ENCODE peak calls at places on chromosomes 7 and 10, in nine cellular contexts. W is activated T-helper 1 cell treated with anti-CD3 and anti-CD28 coated beads, Interleukin-12 subunit alpha, Interleukin-12 subunit beta, Interleukin-2, Interleukin-4 antibody, amounts not matched to agents 30 ng/mL and 10 ng/mL and 1 ng/mL, durations not matched to agents 14 hours and 24 hours and 36 hours; P is T-helper 1 cell; J is AG08395; H is midbrain; F is H54; R is neural progenitor cell; L is AG04449; A is cardiac fibroblast. I is an unnamed sample.

GRCh38 chr7:128352138-128352537 is 8.4 kb upstream of the RBM28 start:
- DNase-seq in P (no peak), F (no peak), W (no peak), A (peak), L (no peak), R (peak), H (peak), J (no peak), I (peak)

GRCh38 chr10:19546224-19546623 is 270.0 kb upstream of the PLXDC2 start:
- DNase-seq in W (no peak), L (no peak), J (no peak), P (no peak), R (no peak), A (no peak), F (no peak), H (no peak), I (no peak)

GRCh38 chr7:129824291-129825004 is 128.3 kb downstream of the UBE2H start:
- DNase-seq in H (no peak), F (no peak), J (no peak), W (no peak), L (no peak), A (no peak), R (no peak), P (no peak), I (no peak)

GRCh38 chr10:71467569-71468362 is 71.0 kb downstream of the CDH23 start:
- DNase-seq in W (no peak), L (no peak), F (no peak), P (no peak), R (no peak), J (no peak), A (no peak), H (no peak), I (no peak)

GRCh38 chr10:90746829-90747228 is 111.0 kb downstream of the HTR7 start:
- DNase-seq in L (no peak), J (no peak), R (no peak), F (no peak), A (no peak), H (no peak), W (no peak), P (no peak), I (no peak)

GRCh38 chr7:424961-425793 is 94.5 kb downstream of the PDGFA start:
- DNase-seq in R (no peak), J (peak), W (no peak), A (no peak), F (no peak), H (peak), L (no peak), P (no peak), I (no peak)

GRCh38 chr10:113240736-113241135 is 290.7 kb downstream of the TCF7L2 start:
- DNase-seq in A (no peak), J (no peak), P (no peak), L (no peak), F (no peak), R (no peak), W (no peak), H (no peak), I (no peak)

GRCh38 chr10:57288754-57289153 is 927.7 kb upstream of the ZWINT start:
- DNase-seq in A (no peak), L (no peak), P (no peak), J (no peak), F (no peak), R (no peak), H (no peak), W (no peak), I (no peak)

GRCh38 chr10:5413012-5413938 is 918 bp downstream of the NET1 start:
- DNase-seq in P (no peak), A (peak), W (no peak), H (peak), J (peak), L (no peak), R (peak), F (peak), I (peak)

GRCh38 chr7:73526892-73527821 is 5.1 kb upstream of the BAZ1B start:
- DNase-seq in J (no peak), W (no peak), H (no peak), L (no peak), F (no peak), P (no peak), A (no peak), R (peak), I (no peak)

GRCh38 chr10:84308481-84309304 is 19.7 kb upstream of the CCSER2 start:
- DNase-seq in L (peak), R (no peak), F (peak), H (peak), J (no peak), P (peak), W (peak), A (peak), I (peak)

GRCh38 chr7:1906988-1907745 is 237.1 kb downstream of the ELFN1 start:
- DNase-seq in P (no peak), R (no peak), W (no peak), L (no peak), A (no peak), J (no peak), F (no peak), H (no peak), I (no peak)

GRCh38 chr10:79185067-79185774 is 116.5 kb downstream of the ZMIZ1 start:
- DNase-seq in F (no peak), A (peak), J (no peak), L (no peak), W (no peak), H (no peak), R (peak), P (no peak), I (peak)

GRCh38 chr10:29600067-29600466 is 34.7 kb downstream of the SVIL start:
- DNase-seq in A (no peak), L (no peak), P (no peak), F (peak), R (no peak), H (no peak), J (no peak), W (no peak), I (no peak)

GRCh38 chr7:149050941-149051340 is 22.6 kb upstream of the PDIA4 start:
- DNase-seq in H (no peak), J (peak), P (no peak), A (no peak), L (no peak), R (no peak), W (no peak), F (no peak), I (no peak)

GRCh38 chr10:3542185-3542611 is 242.8 kb downstream of the KLF6 start:
- DNase-seq in A (peak), J (peak), F (peak), L (peak), P (no peak), W (no peak), H (no peak), R (no peak), I (peak)

GRCh38 chr10:125839176-125839575 is 15.8 kb downstream of the BCCIP start:
- DNase-seq in H (no peak), A (no peak), W (no peak), F (no peak), J (no peak), L (no peak), P (no peak), R (no peak), I (no peak)

GRCh38 chr10:80457554-80458262 is 3.6 kb downstream of the TSPAN14 start:
- DNase-seq in H (no peak), W (no peak), A (no peak), J (no peak), F (no peak), L (no peak), R (peak), P (no peak), I (no peak)

GRCh38 chr10:31602541-31603244 is 283.7 kb downstream of the ZEB1 start:
- DNase-seq in J (peak), L (no peak), R (peak), H (peak), F (no peak), W (no peak), A (peak), P (no peak), I (peak)

GRCh38 chr10:123146013-123146891 is 1.7 kb upstream of the HMX2 start:
- DNase-seq in A (no peak), R (peak), J (no peak), W (no peak), F (no peak), H (no peak), P (no peak), L (no peak), I (no peak)

GRCh38 chr7:100826546-100827329 is 585 bp downstream of the EPHB4 start:
- DNase-seq in J (no peak), L (no peak), R (peak), W (no peak), F (no peak), P (no peak), A (no peak), H (no peak), I (no peak)